ENCODE peak calls at places on chromosome 21, in six cellular contexts. I is NCI-H1092; U is astrocyte of the cerebellum; A is mucosa of descending colon; P is A549; O is stimulated activated CD8-positive, alpha-beta memory T cell treated with anti-CD3 and anti-CD28 coated beads, Interleukin-15, amount 100 ng/mL, for 24 hours. R is an unnamed sample.
A peak's percentile ranks its signal among the peaks of the same experiment; 100 is the strongest.

GRCh38 chr21:29870814-29871213 is 69.0 kb downstream of the GRIK1 start:
- DNase-seq in I (no peak), O (no peak), U (no peak), P (no peak), A (no peak), R (no peak)

GRCh38 chr21:38626311-38626710 is 128.0 kb upstream of the ERG start:
- DNase-seq in O (no peak), I (no peak), U (no peak), A (no peak), P (no peak), R (no peak)

GRCh38 chr21:39221997-39222486 is 38.8 kb upstream of the PSMG1 start:
- DNase-seq in I (no peak), U (no peak), A (no peak), P (no peak), O (no peak), R (no peak)

GRCh38 chr21:42313501-42313969 is 1.7 kb downstream of the TFF3 start:
- DNase-seq in I (peak; percentile 68), U (peak; percentile 12), A (peak; percentile 81), O (no peak), P (no peak), R (no peak)

GRCh38 chr21:32886339-32886738 is 114.8 kb upstream of the PAXBP1 start:
- DNase-seq in P (no peak), O (no peak), I (no peak), U (no peak), A (no peak), R (no peak)

GRCh38 chr21:37899141-37899540 is 17.1 kb downstream of the KCNJ6 start:
- DNase-seq in O (no peak), I (no peak), P (no peak), U (no peak), A (no peak), R (no peak)

GRCh38 chr21:44370027-44370735 is 16.8 kb downstream of the TRPM2 start:
- DNase-seq in U (no peak), O (no peak), P (peak; percentile 52), I (no peak), A (no peak), R (peak; percentile 77)

GRCh38 chr21:21460979-21461378 is 462.8 kb downstream of the NCAM2 start:
- DNase-seq in U (no peak), O (no peak), P (no peak), I (no peak), A (no peak), R (no peak)

GRCh38 chr21:43361493-43362296 is 65.2 kb downstream of the SIK1 start:
- DNase-seq in I (no peak), A (peak; percentile 65), O (no peak), P (no peak), U (no peak), R (no peak)

GRCh38 chr21:44260791-44261190 is 906 bp downstream of the DNMT3L start:
- DNase-seq in P (no peak), U (no peak), I (no peak), A (peak; percentile 2), O (no peak), R (no peak)

GRCh38 chr21:16800536-16800935 is 712.3 kb upstream of the CXADR start:
- DNase-seq in U (no peak), P (no peak), A (no peak), O (no peak), I (no peak), R (no peak)